ENCODE peak calls at places on chromosomes 16 and 17, in four cellular contexts. H, J, O and R are unnamed samples.

GRCh38 chr16:59773330-59773729 is 1039.2 kb upstream of the GOT2 start:
- DNase-seq in H (no peak), J (no peak), O (no peak), R (no peak)

GRCh38 chr17:81457917-81458555 is 54.6 kb downstream of the ACTG1 start:
- DNase-seq in H (no peak), J (no peak), O (no peak), R (no peak)

GRCh38 chr17:70804161-70804560 is 634.8 kb downstream of the KCNJ2 start:
- DNase-seq in H (no peak), J (peak), O (no peak), R (no peak)

GRCh38 chr16:17224859-17225258 is 245.9 kb downstream of the XYLT1 start:
- DNase-seq in H (no peak), J (peak), O (peak), R (no peak)

GRCh38 chr17:45940826-45941225 is 46.5 kb downstream of the MAPT start:
- DNase-seq in H (no peak), J (peak), O (no peak), R (no peak)

GRCh38 chr17:80605326-80606066 is 60.9 kb downstream of the RPTOR start:
- DNase-seq in H (peak), J (no peak), O (no peak), R (no peak)

GRCh38 chr17:9872852-9873251 is 32.2 kb downstream of the RCVRN start:
- DNase-seq in H (no peak), J (no peak), O (no peak), R (no peak)

GRCh38 chr17:56751145-56751743 is 82.5 kb downstream of the C17orf67 start:
- DNase-seq in H (no peak), J (no peak), O (no peak), R (no peak)

GRCh38 chr17:69342896-69343644 is 16.1 kb upstream of the ABCA5 start:
- DNase-seq in H (no peak), J (no peak), O (no peak), R (no peak)

GRCh38 chr16:68934402-68934801 is 91.1 kb downstream of the TANGO6 start:
- DNase-seq in H (no peak), J (no peak), O (no peak), R (peak)

GRCh38 chr17:1067282-1067956 is 70.5 kb downstream of the TIMM22 start:
- DNase-seq in H (peak), J (peak), O (no peak), R (no peak)

GRCh38 chr17:80069886-80070177 is 31.5 kb upstream of the GAA start:
- DNase-seq in H (no peak), J (peak), O (no peak), R (no peak)

GRCh38 chr17:65750678-65751077 is 189.2 kb upstream of the AXIN2 start:
- DNase-seq in H (peak), J (peak), O (no peak), R (no peak)

GRCh38 chr17:78342438-78343098 is 17.3 kb downstream of the SOCS3 start:
- DNase-seq in H (peak), J (peak), O (peak), R (no peak)

GRCh38 chr17:38891441-38891840 is 21.6 kb downstream of the LASP1 start:
- DNase-seq in H (no peak), J (no peak), O (no peak), R (no peak)

GRCh38 chr16:10868562-10869469 is 8.2 kb upstream of the CIITA start:
- DNase-seq in H (no peak), J (no peak), O (no peak), R (no peak)

GRCh38 chr16:85416267-85417109 is 196.6 kb upstream of the GSE1 start:
- DNase-seq in H (peak), J (peak), O (no peak), R (no peak)

GRCh38 chr17:2202996-2203575 is 100.5 kb downstream of the SMG6 start:
- DNase-seq in H (no peak), J (no peak), O (no peak), R (no peak)

GRCh38 chr17:6187836-6188235 is 117.7 kb downstream of the WSCD1 start:
- DNase-seq in H (no peak), J (no peak), O (no peak), R (no peak)

GRCh38 chr16:64094992-64095579 is 1026.8 kb downstream of the CDH11 start:
- DNase-seq in H (no peak), J (no peak), O (no peak), R (no peak)

GRCh38 chr17:44219126-44219635 is 294 bp downstream of the UBTF start:
- DNase-seq in H (peak), J (peak), O (no peak), R (peak)
- TF ChIP-seq CTCF in H (peak), J (peak), O (peak), R (peak)

DNA sequence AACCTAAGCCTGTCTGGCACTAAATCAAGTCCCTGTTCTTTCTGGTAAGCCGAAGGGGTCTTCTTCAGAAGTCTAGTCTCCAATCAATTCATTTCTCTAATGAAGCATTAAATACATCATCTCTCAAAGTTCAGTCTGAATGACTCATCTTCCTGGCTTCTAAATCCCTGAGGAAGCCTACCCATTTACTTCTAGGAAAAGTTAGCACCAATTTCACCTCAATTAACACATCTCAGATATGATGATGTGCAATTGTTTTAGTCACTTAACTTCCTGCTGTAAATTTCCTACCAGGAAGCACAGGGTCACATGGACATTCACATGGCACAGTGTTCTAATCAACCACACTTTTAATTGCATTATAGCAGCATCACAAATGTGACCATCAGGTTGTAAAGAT is 49.9 kb downstream of the TEX14 start:
- DNase-seq in H (no peak), J (peak), O (no peak), R (no peak)
- TF ChIP-seq CTCF in H (no peak), J (no peak), O (no peak), R (no peak)

GRCh38 chr16:54143934-54144333 is 142.7 kb downstream of the IRX3 start:
- DNase-seq in H (no peak), J (no peak), O (no peak), R (no peak)
- TF ChIP-seq CTCF in H (no peak), J (no peak), O (no peak), R (no peak)

GRCh38 chr17:40035162-40035559 is 19.0 kb downstream of the MED24 start:
- DNase-seq in H (peak), J (peak), O (no peak), R (no peak)
- TF ChIP-seq CTCF in H (no peak), J (peak), O (no peak), R (peak)

DNA sequence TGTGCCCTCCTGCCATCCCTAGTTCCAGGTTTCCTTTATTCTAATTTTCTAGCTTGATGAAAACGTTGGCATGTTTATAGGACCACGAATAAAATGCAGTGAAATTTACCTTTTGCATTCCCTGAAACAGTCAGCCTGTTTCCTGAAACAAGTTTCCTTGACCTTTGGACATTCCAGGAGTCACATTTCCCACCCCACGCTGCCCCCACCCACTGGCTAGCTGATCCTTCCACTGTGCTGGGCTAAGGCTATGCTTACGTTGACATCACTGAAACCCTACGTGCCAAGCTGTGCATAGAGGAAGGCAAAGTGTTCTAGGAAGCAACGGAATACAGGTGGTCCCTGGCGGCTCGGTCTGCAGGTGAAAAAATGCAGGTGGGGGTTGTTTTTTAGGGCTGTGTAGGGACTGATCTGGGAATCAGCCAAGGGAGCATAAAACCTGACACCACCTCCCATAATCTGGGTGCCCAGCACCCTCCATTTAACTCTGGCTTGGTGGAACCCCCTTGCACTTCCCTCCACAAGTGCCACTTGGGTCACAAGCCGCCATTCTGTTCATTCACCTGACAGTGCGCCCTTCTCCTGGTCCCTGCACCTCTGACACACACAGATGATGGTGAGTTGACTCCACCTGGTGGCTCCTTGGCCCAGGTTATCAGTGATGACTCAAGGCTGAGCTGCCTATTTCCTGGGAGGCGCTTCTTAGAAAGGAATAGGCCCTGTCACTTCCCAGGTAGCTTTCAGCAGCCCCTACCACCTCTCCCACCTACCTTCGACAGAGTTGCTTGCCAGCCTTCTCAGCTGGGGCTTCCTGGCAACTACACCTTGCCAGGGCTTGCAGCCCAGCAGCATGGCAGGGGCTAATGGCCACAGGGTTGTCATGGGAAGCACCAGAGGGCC is 83.7 kb downstream of the N4BP1 start:
- DNase-seq in H (peak), J (no peak), O (no peak), R (no peak)
- TF ChIP-seq CTCF in H (peak), J (no peak), O (no peak), R (peak)

DNA sequence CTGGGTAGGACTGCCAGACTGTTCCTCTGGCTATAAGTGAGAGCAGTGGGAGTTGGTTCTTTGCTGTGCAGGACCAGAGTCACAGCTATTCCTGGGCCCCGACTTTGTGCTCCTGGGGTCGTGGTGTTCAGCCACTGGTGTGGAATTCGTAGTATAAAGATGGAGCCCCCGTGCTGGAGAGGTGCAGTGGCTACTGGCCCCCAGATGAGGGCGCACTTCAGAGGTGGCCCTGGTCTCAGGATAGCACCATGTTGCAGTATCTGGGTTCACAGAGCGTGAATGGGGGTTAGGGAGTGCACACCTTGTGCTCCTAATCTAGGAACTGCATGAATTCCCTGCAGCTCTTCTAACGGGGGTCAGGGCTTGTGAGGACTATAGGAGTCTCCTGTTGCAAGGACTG is 21.1 kb downstream of the TANC2 start:
- DNase-seq in H (no peak), J (no peak), O (no peak), R (no peak)
- TF ChIP-seq CTCF in H (no peak), J (peak), O (no peak), R (peak)